ENCODE peak calls at places on chromosomes 4 and X, in seven cellular contexts. A is CD8-positive, alpha-beta T cell; J is Right ventricle myocardium inferior; B is activated naive CD8-positive, alpha-beta T cell treated with anti-CD3 and anti-CD28 coated beads, Interleukin-2, amount 50 U/mL, for 24 hours; V is activated CD8-positive, alpha-beta memory T cell treated with anti-CD3 and anti-CD28 coated beads, Interleukin-2, amount 10 ng/mL, durations not matched to agents 7 days and 5 days; Q is right cardiac atrium; Y is RWPE2. Z is an unnamed sample.

GRCh38 chrX:154719132-154719675 is 31.7 kb downstream of the GAB3 start:
- ATAC-seq in A (peak; percentile 76), J (no peak), B (peak; percentile 91), V (peak; percentile 83), Q (no peak), Y (peak; percentile 90), Z (peak; percentile 83)

GRCh38 chr4:87029356-87029755 is 94.5 kb downstream of the AFF1 start:
- ATAC-seq in A (no peak), J (peak; percentile 81), B (no peak), V (no peak), Q (peak; percentile 88), Y (no peak), Z (no peak)

GRCh38 chrX:9327086-9327746 is 137.6 kb upstream of the TBL1X start:
- ATAC-seq in A (no peak), J (no peak), B (no peak), V (no peak), Q (no peak), Y (no peak), Z (no peak)

GRCh38 chr4:136864580-136865185 is 667.6 kb downstream of the PCDH18 start:
- ATAC-seq in A (no peak), J (no peak), B (no peak), V (no peak), Q (peak; percentile 55), Y (peak; percentile 73), Z (no peak)

GRCh38 chr4:112076919-112077608 is 68.2 kb upstream of the FAM241A start:
- ATAC-seq in A (no peak), J (no peak), B (no peak), V (no peak), Q (no peak), Y (no peak), Z (no peak)

GRCh38 chr4:112284662-112285411 is 867 bp downstream of the TIFA start:
- ATAC-seq in A (no peak), J (peak; percentile 49), B (peak; percentile 22), V (no peak), Q (peak; percentile 58), Y (no peak), Z (peak; percentile 68)

GRCh38 chrX:53288173-53288572 is 6.8 kb upstream of the IQSEC2 start:
- ATAC-seq in A (no peak), J (peak; percentile 65), B (no peak), V (peak; percentile 46), Q (peak; percentile 55), Y (no peak), Z (no peak)

GRCh38 chr4:26809811-26810210 is 50.8 kb upstream of the STIM2 start:
- ATAC-seq in A (no peak), J (no peak), B (no peak), V (no peak), Q (peak; percentile 37), Y (no peak), Z (no peak)

GRCh38 chrX:70553516-70553915 is 108.9 kb downstream of the DLG3 start:
- ATAC-seq in A (no peak), J (no peak), B (peak; percentile 43), V (peak; percentile 69), Q (no peak), Y (no peak), Z (no peak)